ENCODE peak calls at places on chromosomes 5 and 9, in five cellular contexts. One of them, this sample, is unnamed.
A peak's percentile ranks its signal among the peaks of the same experiment; 100 is the strongest.

GRCh38 chr5:173743641-173744343 is 127.3 kb upstream of the BOD1 start:
- DNase-seq in GM23338: no peak
- DNase-seq in mammary epithelial cell: no peak
- DNase-seq in astrocyte: no peak
- DNase-seq in HCT116: no peak
- DNase-seq in this sample: peak; percentile 56

GRCh38 chr5:131303537-131303936 is 39.7 kb downstream of the CDC42SE2 start:
- DNase-seq in GM23338: no peak
- DNase-seq in mammary epithelial cell: peak; percentile 31
- DNase-seq in astrocyte: peak; percentile 63
- DNase-seq in HCT116: no peak
- DNase-seq in this sample: no peak

GRCh38 chr5:68744196-68744595 is 349.6 kb upstream of the SLC30A5 start:
- DNase-seq in GM23338: no peak
- DNase-seq in mammary epithelial cell: no peak
- DNase-seq in astrocyte: no peak
- DNase-seq in HCT116: no peak
- DNase-seq in this sample: no peak

GRCh38 chr5:102627311-102627710 is 127.8 kb upstream of the PAM start:
- DNase-seq in GM23338: no peak
- DNase-seq in mammary epithelial cell: peak; percentile 54
- DNase-seq in astrocyte: peak; percentile 69
- DNase-seq in HCT116: no peak
- DNase-seq in this sample: no peak

GRCh38 chr9:3794005-3794404 is 268.2 kb upstream of the RFX3 start:
- DNase-seq in GM23338: peak; percentile 20
- DNase-seq in mammary epithelial cell: no peak
- DNase-seq in astrocyte: peak; percentile 69
- DNase-seq in HCT116: no peak
- DNase-seq in this sample: no peak

GRCh38 chr5:164277720-164278119 is 772.3 kb downstream of the MAT2B start:
- DNase-seq in GM23338: no peak
- DNase-seq in mammary epithelial cell: peak; percentile 22
- DNase-seq in astrocyte: peak; percentile 65
- DNase-seq in HCT116: no peak
- DNase-seq in this sample: no peak

GRCh38 chr5:159073030-159073429 is 26.7 kb downstream of the EBF1 start:
- DNase-seq in GM23338: no peak
- DNase-seq in mammary epithelial cell: no peak
- DNase-seq in astrocyte: no peak
- DNase-seq in HCT116: no peak
- DNase-seq in this sample: no peak

GRCh38 chr9:20670395-20670794 is 13.7 kb upstream of the FOCAD start:
- DNase-seq in GM23338: no peak
- DNase-seq in mammary epithelial cell: no peak
- DNase-seq in astrocyte: no peak
- DNase-seq in HCT116: no peak
- DNase-seq in this sample: no peak

DNA sequence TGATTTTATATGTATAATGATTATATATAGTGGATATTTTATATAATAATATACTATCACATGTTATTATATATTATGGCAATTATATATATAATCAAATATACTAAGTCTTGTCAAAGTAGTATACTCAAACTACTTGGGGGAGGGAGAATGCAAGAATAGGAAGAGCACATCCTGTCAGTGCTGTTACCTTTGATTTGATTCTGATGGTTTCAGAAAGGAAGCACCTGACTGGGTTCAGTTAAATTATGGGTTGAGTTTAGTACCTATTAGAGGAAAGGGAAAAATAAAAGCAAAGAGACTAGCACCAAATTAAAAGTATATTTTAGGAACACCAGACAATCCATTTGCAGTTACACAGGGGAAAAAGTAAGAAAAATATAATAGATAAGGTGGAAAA is 107.6 kb downstream of the GRIA1 start:
- DNase-seq in GM23338: no peak
- DNase-seq in mammary epithelial cell: no peak
- DNase-seq in astrocyte: no peak
- DNase-seq in HCT116: no peak
- DNase-seq in this sample: peak; percentile 89
- H2AFZ ChIP-seq in GM23338: no peak overlapping the region
- H2AFZ ChIP-seq in mammary epithelial cell: no peak overlapping the region
- H2AFZ ChIP-seq in astrocyte: no peak overlapping the region
- H2AFZ ChIP-seq in HCT116: no peak overlapping the region
- H2AFZ ChIP-seq in this sample: peak overlapping the region; percentile 23

DNA sequence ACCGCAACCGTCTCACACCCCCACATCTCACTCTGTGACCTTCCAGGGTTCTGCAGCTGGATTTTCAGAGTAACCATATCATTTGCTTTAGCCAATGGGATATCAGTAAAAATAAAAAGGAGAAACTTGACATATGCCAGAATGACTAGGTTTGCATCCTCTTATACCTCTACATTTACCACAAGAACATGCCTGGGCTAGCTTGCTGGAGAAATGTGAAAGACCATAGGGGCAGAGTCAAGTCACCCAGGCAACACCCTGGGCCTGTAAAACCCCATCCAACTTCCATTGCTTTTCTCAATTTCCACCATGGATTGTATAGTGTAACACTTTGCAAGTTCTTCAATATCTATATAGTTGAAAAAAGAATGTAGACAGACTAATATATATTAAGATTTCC is 731.1 kb downstream of the PTPRD start:
- DNase-seq in GM23338: no peak
- DNase-seq in mammary epithelial cell: peak; percentile 61
- DNase-seq in astrocyte: no peak
- DNase-seq in HCT116: no peak
- DNase-seq in this sample: no peak
- H2AFZ ChIP-seq in GM23338: no peak overlapping the region
- H2AFZ ChIP-seq in mammary epithelial cell: peak overlapping the region; percentile 68
- H2AFZ ChIP-seq in astrocyte: no peak overlapping the region
- H2AFZ ChIP-seq in HCT116: no peak overlapping the region
- H2AFZ ChIP-seq in this sample: no peak overlapping the region

DNA sequence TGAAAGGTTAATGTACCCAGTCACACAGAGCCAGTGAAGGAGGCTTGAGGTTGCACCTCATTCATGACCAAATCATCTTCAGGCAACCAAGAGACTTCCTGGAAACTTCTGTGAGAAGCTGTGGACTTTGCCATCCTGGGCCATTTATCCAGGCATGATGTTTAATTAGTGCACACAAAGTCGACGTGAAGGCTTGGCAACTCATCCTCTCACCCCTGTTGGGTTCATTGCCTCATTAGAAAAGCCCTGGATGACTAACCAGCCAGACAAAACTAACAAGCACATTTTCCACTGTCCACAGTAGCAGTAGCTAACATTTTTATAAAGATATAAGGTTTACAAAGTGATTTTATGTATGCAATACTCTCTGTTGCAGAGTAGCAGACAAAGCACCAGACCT is 65.7 kb upstream of the ZNF462 start:
- DNase-seq in GM23338: no peak
- DNase-seq in mammary epithelial cell: peak; percentile 47
- DNase-seq in astrocyte: peak; percentile 45
- DNase-seq in HCT116: no peak
- DNase-seq in this sample: no peak
- H2AFZ ChIP-seq in GM23338: no peak overlapping the region
- H2AFZ ChIP-seq in mammary epithelial cell: no peak overlapping the region
- H2AFZ ChIP-seq in astrocyte: no peak overlapping the region
- H2AFZ ChIP-seq in HCT116: no peak overlapping the region
- H2AFZ ChIP-seq in this sample: no peak overlapping the region

GRCh38 chr5:67297376-67297775 is 100.8 kb upstream of the CD180 start:
- DNase-seq in GM23338: no peak
- DNase-seq in mammary epithelial cell: no peak
- DNase-seq in astrocyte: no peak
- DNase-seq in HCT116: no peak
- DNase-seq in this sample: no peak

GRCh38 chr5:67299317-67299716 is 102.7 kb upstream of the CD180 start:
- DNase-seq in GM23338: no peak
- DNase-seq in mammary epithelial cell: no peak
- DNase-seq in astrocyte: peak; percentile 96
- DNase-seq in HCT116: no peak
- DNase-seq in this sample: no peak

GRCh38 chr5:67301285-67301904 is 104.8 kb upstream of the CD180 start:
- DNase-seq in GM23338: no peak
- DNase-seq in mammary epithelial cell: peak; percentile 89
- DNase-seq in astrocyte: peak; percentile 92
- DNase-seq in HCT116: no peak
- DNase-seq in this sample: no peak

GRCh38 chr5:67297802-67298532 is 101.4 kb upstream of the CD180 start:
- DNase-seq in GM23338: no peak
- DNase-seq in mammary epithelial cell: no peak
- DNase-seq in astrocyte: no peak
- DNase-seq in HCT116: no peak
- DNase-seq in this sample: no peak

DNA sequence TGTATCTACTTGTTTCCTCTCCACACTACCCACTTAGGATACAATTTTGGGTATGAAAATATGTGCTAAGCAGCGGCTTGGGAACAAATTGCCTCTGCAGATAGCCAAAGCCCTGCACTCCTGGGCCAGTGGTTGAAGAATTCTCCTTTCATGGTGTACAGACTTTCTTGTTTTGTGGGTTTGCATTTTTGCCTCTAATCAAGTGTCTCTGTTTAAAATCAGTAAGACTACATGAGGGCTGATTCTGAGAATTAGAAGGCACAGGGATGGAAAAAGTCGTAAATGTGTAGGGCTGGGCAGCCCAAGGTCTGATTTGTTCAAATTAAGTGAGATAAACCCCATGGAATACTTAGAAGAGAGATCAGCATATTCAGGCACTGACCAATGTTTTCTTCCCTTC is 103.7 kb upstream of the CD180 start:
- DNase-seq in GM23338: no peak
- DNase-seq in mammary epithelial cell: no peak
- DNase-seq in astrocyte: no peak
- DNase-seq in HCT116: no peak
- DNase-seq in this sample: no peak
- H2AFZ ChIP-seq in GM23338: no peak overlapping the region
- H2AFZ ChIP-seq in mammary epithelial cell: peak overlapping the region; percentile 25
- H2AFZ ChIP-seq in astrocyte: no peak overlapping the region
- H2AFZ ChIP-seq in HCT116: no peak overlapping the region
- H2AFZ ChIP-seq in this sample: no peak overlapping the region

GRCh38 chr5:133332732-133333024 is 279.7 kb downstream of the FSTL4 start:
- DNase-seq in GM23338: no peak
- DNase-seq in mammary epithelial cell: no peak
- DNase-seq in astrocyte: no peak
- DNase-seq in HCT116: no peak
- DNase-seq in this sample: no peak

GRCh38 chr5:133336121-133336968 is 276.0 kb downstream of the FSTL4 start:
- DNase-seq in GM23338: no peak
- DNase-seq in mammary epithelial cell: peak; percentile 38
- DNase-seq in astrocyte: no peak
- DNase-seq in HCT116: no peak
- DNase-seq in this sample: no peak

GRCh38 chr5:133333561-133334150 is 278.7 kb downstream of the FSTL4 start:
- DNase-seq in GM23338: no peak
- DNase-seq in mammary epithelial cell: no peak
- DNase-seq in astrocyte: no peak
- DNase-seq in HCT116: no peak
- DNase-seq in this sample: no peak

GRCh38 chr5:133336969-133337410 is 275.4 kb downstream of the FSTL4 start:
- DNase-seq in GM23338: no peak
- DNase-seq in mammary epithelial cell: no peak
- DNase-seq in astrocyte: no peak
- DNase-seq in HCT116: no peak
- DNase-seq in this sample: no peak

GRCh38 chr5:133334796-133335639 is 277.3 kb downstream of the FSTL4 start:
- DNase-seq in GM23338: no peak
- DNase-seq in mammary epithelial cell: no peak
- DNase-seq in astrocyte: no peak
- DNase-seq in HCT116: no peak
- DNase-seq in this sample: no peak
- H2AFZ ChIP-seq in GM23338: no peak overlapping the region
- H2AFZ ChIP-seq in mammary epithelial cell: no peak overlapping the region
- H2AFZ ChIP-seq in astrocyte: no peak overlapping the region
- H2AFZ ChIP-seq in HCT116: no peak overlapping the region
- H2AFZ ChIP-seq in this sample: no peak overlapping the region

GRCh38 chr9:124776613-124776951 is 351 bp upstream of the OLFML2A start:
- DNase-seq in GM23338: peak; percentile 49
- DNase-seq in mammary epithelial cell: no peak
- DNase-seq in astrocyte: no peak
- DNase-seq in HCT116: no peak
- DNase-seq in this sample: no peak

GRCh38 chr9:124778575-124779367 is 1.8 kb downstream of the OLFML2A start:
- DNase-seq in GM23338: no peak
- DNase-seq in mammary epithelial cell: no peak
- DNase-seq in astrocyte: no peak
- DNase-seq in HCT116: no peak
- DNase-seq in this sample: no peak

GRCh38 chr9:124779368-124780059 is 2.6 kb downstream of the OLFML2A start:
- DNase-seq in GM23338: peak; percentile 84
- DNase-seq in mammary epithelial cell: peak; percentile 90
- DNase-seq in astrocyte: peak; percentile 96
- DNase-seq in HCT116: no peak
- DNase-seq in this sample: no peak

GRCh38 chr9:124774131-124774978 is 2.6 kb upstream of the OLFML2A start:
- DNase-seq in GM23338: peak; percentile 92
- DNase-seq in mammary epithelial cell: peak; percentile 61
- DNase-seq in astrocyte: no peak
- DNase-seq in HCT116: peak; percentile 73
- DNase-seq in this sample: peak; percentile 84

GRCh38 chr9:124776952-124777645 is at the start of gene OLFML2A:
- DNase-seq in GM23338: peak; percentile 74
- DNase-seq in mammary epithelial cell: no peak
- DNase-seq in astrocyte: no peak
- DNase-seq in HCT116: no peak
- DNase-seq in this sample: peak; percentile 69
- H2AFZ ChIP-seq in GM23338: peak within 1 kb of the TSS; percentile 95
- H2AFZ ChIP-seq in mammary epithelial cell: peak within 1 kb of the TSS; percentile 89
- H2AFZ ChIP-seq in astrocyte: peak within 1 kb of the TSS; percentile 82
- H2AFZ ChIP-seq in HCT116: peak within 1 kb of the TSS; percentile 68
- H2AFZ ChIP-seq in this sample: peak within 1 kb of the TSS; percentile 54

GRCh38 chr9:127856094-127856740 is 1.8 kb upstream of the ENG start:
- DNase-seq in GM23338: no peak
- DNase-seq in mammary epithelial cell: no peak
- DNase-seq in astrocyte: no peak
- DNase-seq in HCT116: no peak
- DNase-seq in this sample: no peak
- H2AFZ ChIP-seq in GM23338: no peak overlapping the region
- H2AFZ ChIP-seq in mammary epithelial cell: no peak overlapping the region
- H2AFZ ChIP-seq in astrocyte: no peak overlapping the region
- H2AFZ ChIP-seq in HCT116: no peak overlapping the region
- H2AFZ ChIP-seq in this sample: no peak overlapping the region

GRCh38 chr5:179892255-179892654 is 15.4 kb downstream of the TBC1D9B start:
- DNase-seq in GM23338: no peak
- DNase-seq in mammary epithelial cell: no peak
- DNase-seq in astrocyte: no peak
- DNase-seq in HCT116: no peak
- DNase-seq in this sample: no peak
- H2AFZ ChIP-seq in GM23338: no peak overlapping the region
- H2AFZ ChIP-seq in mammary epithelial cell: no peak overlapping the region
- H2AFZ ChIP-seq in astrocyte: no peak overlapping the region
- H2AFZ ChIP-seq in HCT116: no peak overlapping the region
- H2AFZ ChIP-seq in this sample: no peak overlapping the region